ENCODE peak calls at places on chromosomes 6 and 20, in nine cellular contexts. C is sigmoid colon; K is psoas muscle; L is neural crest cell; Q is foreskin fibroblast; E is astrocyte of the spinal cord; O is omental fat pad; G is CD4-positive, alpha-beta T cell; Y is GM10248. N is an unnamed sample.

GRCh38 chr20:33910529-33911327 is 83.0 kb upstream of the RALY start:
- DNase-seq in E (no peak), G (no peak), Y (no peak), K (no peak), C (no peak), L (no peak), Q (no peak), O (no peak), N (no peak)

GRCh38 chr20:51016521-51016920 is 6.4 kb downstream of the KCNG1 start:
- DNase-seq in L (no peak), O (no peak), Q (no peak), E (no peak), Y (no peak), C (no peak), G (no peak), K (no peak), N (no peak)

GRCh38 chr20:58800134-58800650 is 50.5 kb downstream of the GNAS-AS1 start:
- DNase-seq in E (no peak), K (no peak), G (no peak), Q (no peak), C (no peak), L (no peak), Y (no peak), O (no peak), N (no peak)

GRCh38 chr20:41249371-41249770 is 68.2 kb downstream of the ZHX3 start:
- DNase-seq in L (peak), Y (peak), C (peak), G (no peak), O (no peak), Q (peak), K (peak), E (peak), N (peak)

GRCh38 chr6:15569035-15569995 is 93.5 kb downstream of the DTNBP1 start:
- DNase-seq in C (no peak), O (no peak), Q (no peak), E (no peak), L (no peak), K (no peak), G (no peak), Y (no peak), N (no peak)

GRCh38 chr20:61668771-61669503 is 396.7 kb downstream of the TAF4 start:
- DNase-seq in C (no peak), E (no peak), O (no peak), Q (no peak), K (no peak), L (no peak), G (no peak), Y (no peak), N (peak)

GRCh38 chr6:162728177-162728571 is 400 bp downstream of the PACRG start:
- DNase-seq in Q (no peak), L (no peak), E (no peak), O (no peak), Y (no peak), G (no peak), C (no peak), K (no peak), N (no peak)

GRCh38 chr6:167100241-167100674 is 22.6 kb upstream of the CCR6 start:
- DNase-seq in K (no peak), Y (no peak), E (no peak), Q (no peak), O (no peak), G (no peak), L (no peak), C (no peak), N (no peak)

GRCh38 chr20:8144282-8145245 is 12.5 kb downstream of the PLCB1 start:
- DNase-seq in E (peak), O (no peak), C (no peak), K (no peak), L (no peak), Y (no peak), G (no peak), Q (peak), N (no peak)

GRCh38 chr6:52417675-52418111 is 2.4 kb upstream of the EFHC1 start:
- DNase-seq in O (no peak), Q (peak), Y (no peak), L (no peak), E (peak), G (no peak), C (no peak), K (no peak), N (no peak)

GRCh38 chr20:45944151-45944964 is 9.9 kb downstream of the PCIF1 start:
- DNase-seq in O (no peak), Y (no peak), E (peak), Q (no peak), C (no peak), G (no peak), K (no peak), L (no peak), N (no peak)

DNA sequence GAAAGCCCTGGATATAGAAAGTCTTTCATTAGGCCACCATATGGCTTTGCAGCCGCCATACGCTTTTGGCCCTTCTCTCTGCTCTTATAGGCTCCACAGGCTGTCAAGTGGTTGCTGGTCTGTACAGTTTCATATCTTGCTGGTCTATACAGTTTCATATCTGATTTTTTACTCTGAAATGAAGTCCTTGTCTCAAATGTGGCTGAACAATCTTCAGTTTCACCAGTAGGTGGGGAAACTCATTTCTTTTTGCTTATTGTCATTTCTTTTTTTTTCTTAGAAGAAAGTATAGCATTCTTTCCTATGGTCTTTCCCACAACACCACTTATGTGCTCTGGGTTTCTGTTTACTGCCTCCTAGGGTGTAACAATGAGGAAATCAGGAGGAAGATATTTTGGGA is 771.4 kb upstream of the MMS22L start:
- DNase-seq in K (no peak), Q (no peak), G (no peak), L (no peak), E (peak), O (no peak), C (no peak), Y (no peak), N (no peak)
- TF ChIP-seq CTCF in K (no peak), Q (no peak), G (no peak), L (peak), E (peak), O (no peak), C (no peak), Y (no peak), N (peak)

DNA sequence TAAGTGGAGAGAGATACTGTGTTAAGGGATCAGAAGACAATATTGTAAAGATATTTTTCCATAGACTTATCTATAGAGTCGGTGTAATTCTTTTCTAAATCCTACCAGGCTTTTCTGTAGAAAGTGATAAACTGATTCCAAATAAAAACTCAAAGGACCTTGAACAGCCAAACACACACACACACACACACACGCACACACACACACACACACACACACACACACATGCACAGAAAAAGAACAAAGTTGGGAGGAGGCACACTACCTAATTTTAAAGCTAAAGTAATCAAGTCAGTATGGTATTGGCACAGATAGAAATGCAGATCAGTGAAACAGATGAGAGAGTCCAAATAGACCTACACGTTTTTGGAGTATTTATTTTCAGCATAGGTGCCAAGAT is 456.2 kb downstream of the CDC5L start:
- DNase-seq in L (no peak), C (no peak), Y (no peak), O (no peak), G (no peak), K (no peak), Q (no peak), E (no peak), N (no peak)
- TF ChIP-seq CTCF in L (no peak), C (no peak), Y (no peak), O (no peak), G (no peak), K (no peak), Q (no peak), E (no peak), N (no peak)

GRCh38 chr6:25017932-25018581 is 82.3 kb upstream of the RIPOR2 start:
- DNase-seq in C (no peak), Y (peak), G (peak), E (peak), O (no peak), L (peak), K (peak), Q (peak), N (no peak)
- TF ChIP-seq CTCF in C (peak), Y (peak), G (peak), E (peak), O (peak), L (peak), K (peak), Q (peak), N (peak)

GRCh38 chr6:44128020-44128917 is 915 bp downstream of the TMEM63B start:
- DNase-seq in O (peak), L (peak), E (no peak), K (peak), G (no peak), Y (peak), C (peak), Q (no peak), N (no peak)
- TF ChIP-seq CTCF in O (no peak), L (peak), E (no peak), K (peak), G (no peak), Y (no peak), C (peak), Q (peak), N (no peak)

DNA sequence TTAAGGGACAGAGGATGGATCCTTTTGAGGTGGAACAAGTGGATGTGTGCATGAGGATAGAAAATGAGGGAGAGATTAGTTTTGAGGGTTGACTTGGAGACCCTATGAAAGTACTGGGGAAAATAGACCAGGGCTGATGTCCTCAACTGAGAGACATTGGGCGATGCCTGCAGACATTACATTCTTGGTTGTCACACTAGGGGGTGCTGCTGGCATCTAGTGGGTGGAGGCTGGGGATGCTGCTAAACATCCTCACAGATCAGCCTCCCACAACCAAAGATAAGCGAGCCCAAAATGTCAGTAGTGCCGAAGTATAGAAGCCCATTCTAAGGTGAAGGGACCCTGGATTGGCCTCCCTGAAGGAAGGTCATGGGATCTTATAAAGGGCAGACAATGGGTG is 63.3 kb downstream of the MOCS1 start:
- DNase-seq in O (no peak), L (no peak), K (no peak), Y (no peak), C (no peak), Q (no peak), G (no peak), E (no peak), N (no peak)
- TF ChIP-seq CTCF in O (no peak), L (no peak), K (no peak), Y (no peak), C (no peak), Q (no peak), G (no peak), E (peak), N (no peak)

GRCh38 chr6:140731741-140732140 is 1357.3 kb upstream of the CITED2 start:
- DNase-seq in Q (no peak), O (no peak), G (no peak), Y (no peak), L (no peak), K (no peak), C (no peak), E (peak), N (no peak)

GRCh38 chr6:140736227-140736626 is 1361.8 kb upstream of the CITED2 start:
- DNase-seq in G (no peak), Q (no peak), E (peak), C (no peak), O (no peak), L (no peak), K (no peak), Y (no peak), N (no peak)
- TF ChIP-seq CTCF in G (no peak), Q (no peak), E (no peak), C (no peak), O (no peak), L (no peak), K (no peak), Y (no peak), N (no peak)

DNA sequence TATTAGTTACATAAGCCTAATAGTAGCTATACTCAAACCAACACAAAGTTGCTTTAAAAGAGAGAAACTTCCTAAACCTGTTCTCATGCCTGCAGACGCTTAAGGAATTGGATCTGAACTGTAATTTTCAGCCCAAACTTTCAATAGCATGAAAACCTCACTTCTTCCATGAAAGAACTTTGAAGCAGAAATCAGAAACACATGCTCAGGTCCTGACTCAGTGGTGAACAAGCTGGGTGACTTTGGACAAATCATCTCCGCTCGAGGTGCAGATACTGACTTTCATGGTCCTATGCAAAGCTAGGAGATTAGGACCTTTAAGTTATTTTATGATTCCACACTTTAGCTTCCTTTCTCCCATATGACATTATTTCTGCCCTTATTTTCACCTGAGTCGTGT is 36.5 kb downstream of the NOX3 start:
- DNase-seq in Y (no peak), Q (peak), O (no peak), G (no peak), C (no peak), E (peak), L (no peak), K (no peak), N (no peak)
- TF ChIP-seq CTCF in Y (no peak), Q (no peak), O (no peak), G (no peak), C (no peak), E (no peak), L (no peak), K (no peak), N (no peak)

DNA sequence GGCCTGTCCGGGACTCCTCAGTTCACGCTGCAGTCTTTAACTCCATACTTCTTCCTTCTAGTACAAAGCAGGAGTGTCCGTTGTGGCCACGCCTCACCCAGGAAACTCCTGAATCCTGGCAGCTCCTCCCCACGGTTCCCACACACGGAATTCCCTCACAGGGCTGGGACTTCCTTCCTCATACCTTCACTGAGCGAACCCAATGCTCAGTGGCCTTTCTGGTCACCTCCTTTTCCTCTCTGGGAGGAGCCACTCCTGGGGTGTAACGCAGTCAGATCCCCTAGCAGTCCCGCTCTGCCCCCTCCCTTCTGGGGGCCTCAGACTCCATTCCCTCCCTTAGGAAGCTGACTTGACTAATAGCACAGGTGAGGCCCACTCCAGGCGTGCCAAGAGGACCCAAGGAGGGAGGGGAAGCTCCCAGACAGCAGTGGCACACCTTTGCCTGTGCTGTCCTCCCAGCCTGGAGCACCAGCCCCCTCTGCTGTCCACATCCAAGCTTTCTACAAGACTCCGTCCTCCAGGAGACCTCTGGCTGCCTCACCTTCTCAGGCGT is at the start of gene SLC52A3:
- DNase-seq in K (no peak), O (no peak), C (no peak), Q (no peak), G (no peak), E (no peak), Y (no peak), L (no peak), N (no peak)
- TF ChIP-seq CTCF in K (peak), O (no peak), C (no peak), Q (no peak), G (no peak), E (no peak), Y (no peak), L (peak), N (no peak)

DNA sequence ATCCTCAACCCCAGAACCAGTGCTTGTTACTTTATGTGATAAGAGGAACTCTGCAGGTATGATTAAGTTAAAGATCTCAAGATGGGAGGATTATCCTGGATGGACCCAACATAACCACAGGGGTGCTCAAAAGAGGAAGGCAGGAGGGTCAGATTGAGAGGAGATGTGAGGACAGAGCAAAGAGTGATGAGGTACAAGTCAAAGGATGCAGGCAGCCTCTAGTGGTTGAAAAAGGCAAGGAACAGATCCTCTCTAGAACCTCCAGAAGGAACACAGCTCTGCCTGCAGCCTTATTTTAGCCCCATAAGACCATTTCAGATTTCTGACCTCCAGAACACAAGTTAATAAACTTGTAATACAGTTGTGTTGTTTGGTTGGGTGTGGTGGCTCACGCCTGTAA is 41.2 kb downstream of the PDSS2 start:
- DNase-seq in Q (peak), O (no peak), Y (peak), L (no peak), K (no peak), C (no peak), G (no peak), E (no peak), N (no peak)
- TF ChIP-seq CTCF in Q (peak), O (no peak), Y (peak), L (peak), K (no peak), C (no peak), G (no peak), E (peak), N (no peak)

GRCh38 chr20:63749597-63750508 is 10.3 kb downstream of the SLC2A4RG start:
- DNase-seq in C (no peak), L (no peak), E (no peak), Y (no peak), O (no peak), Q (no peak), K (peak), G (no peak), N (no peak)
- TF ChIP-seq CTCF in C (no peak), L (no peak), E (no peak), Y (no peak), O (no peak), Q (no peak), K (no peak), G (no peak), N (no peak)

N was measured in mesothelial cell of epicardium.